ENCODE peak calls at places on chromosome 21, in four cellular contexts. G, H, X and C are unnamed samples.
A peak's percentile ranks its signal among the peaks of the same experiment; 100 is the strongest.

GRCh38 chr21:29849735-29850176 is 90.0 kb downstream of the GRIK1 start:
- DNase-seq in G (peak; percentile 64), H (peak; percentile 76), X (no peak), C (peak; percentile 82)

GRCh38 chr21:33847586-33848251 is 67.9 kb downstream of the ATP5PO start:
- DNase-seq in G (no peak), H (no peak), X (no peak), C (no peak)

GRCh38 chr21:28590722-28591121 is 402.0 kb downstream of the LTN1 start:
- DNase-seq in G (no peak), H (no peak), X (no peak), C (no peak)

GRCh38 chr21:25360593-25360992 is 246.7 kb downstream of the MRPL39 start:
- DNase-seq in G (peak; percentile 40), H (peak; percentile 29), X (no peak), C (no peak)

GRCh38 chr21:37905291-37905690 is 11.0 kb downstream of the KCNJ6 start:
- DNase-seq in G (no peak), H (no peak), X (no peak), C (no peak)

GRCh38 chr21:38236232-38236631 is 20.6 kb upstream of the KCNJ15 start:
- DNase-seq in G (peak; percentile 13), H (peak; percentile 23), X (no peak), C (no peak)

GRCh38 chr21:31351438-31351837 is 7.4 kb upstream of the TIAM1 start:
- DNase-seq in G (peak; percentile 94), H (peak; percentile 68), X (no peak), C (peak; percentile 60)

GRCh38 chr21:16308269-16308668 is 578.5 kb downstream of the USP25 start:
- DNase-seq in G (no peak), H (peak; percentile 58), X (no peak), C (no peak)

GRCh38 chr21:39125752-39126485 is 57.3 kb downstream of the PSMG1 start:
- DNase-seq in G (peak; percentile 83), H (peak; percentile 84), X (peak; percentile 45), C (peak; percentile 83)

GRCh38 chr21:28261291-28261690 is 731.4 kb downstream of the LTN1 start:
- DNase-seq in G (peak; percentile 48), H (peak; percentile 30), X (no peak), C (no peak)

GRCh38 chr21:31624961-31625491 is 34.5 kb upstream of the SOD1 start:
- DNase-seq in G (no peak), H (no peak), X (no peak), C (no peak)

GRCh38 chr21:38333290-38334272 is 76.8 kb downstream of the KCNJ15 start:
- DNase-seq in G (no peak), H (no peak), X (no peak), C (no peak)

GRCh38 chr21:31725202-31725840 is 6.6 kb downstream of the SCAF4 start:
- DNase-seq in G (no peak), H (no peak), X (no peak), C (no peak)

GRCh38 chr21:38165466-38166213 is 91.2 kb upstream of the KCNJ15 start:
- DNase-seq in G (no peak), H (peak; percentile 23), X (no peak), C (peak; percentile 14)

GRCh38 chr21:39911286-39911685 is 44.0 kb downstream of the PCP4 start:
- DNase-seq in G (peak; percentile 12), H (no peak), X (no peak), C (no peak)

GRCh38 chr21:39451332-39452206 is at the start of gene SH3BGR:
- DNase-seq in G (peak; percentile 12), H (peak; percentile 3), X (no peak), C (no peak)

GRCh38 chr21:42845296-42845965 is 33.9 kb downstream of the WDR4 start:
- DNase-seq in G (no peak), H (no peak), X (no peak), C (no peak)

GRCh38 chr21:14600569-14601308 is 54.6 kb upstream of the SAMSN1 start:
- DNase-seq in G (no peak), H (no peak), X (no peak), C (no peak)

GRCh38 chr21:14120091-14120734 is 90.5 kb downstream of the LIPI start:
- DNase-seq in G (peak; percentile 33), H (peak; percentile 60), X (no peak), C (peak; percentile 33)

GRCh38 chr21:46442938-46443337 is 15.8 kb upstream of the DIP2A start:
- DNase-seq in G (no peak), H (no peak), X (no peak), C (no peak)

GRCh38 chr21:38766987-38767722 is 38.6 kb upstream of the ETS2 start:
- DNase-seq in G (no peak), H (no peak), X (no peak), C (no peak)

GRCh38 chr21:15558884-15559283 is 170.9 kb upstream of the USP25 start:
- DNase-seq in G (no peak), H (no peak), X (no peak), C (no peak)

GRCh38 chr21:15841856-15842564 is 112.2 kb downstream of the USP25 start:
- DNase-seq in G (peak; percentile 74), H (peak; percentile 71), X (no peak), C (no peak)

GRCh38 chr21:41378849-41379248 is 17.0 kb downstream of the MX2 start:
- DNase-seq in G (no peak), H (no peak), X (no peak), C (no peak)
- TF ChIP-seq EZH2phosphoT487 in G (no peak), H (no peak), X (no peak), C (no peak)

GRCh38 chr21:17512245-17513213 is at the start of gene CXADR:
- DNase-seq in G (peak; percentile 81), H (peak; percentile 32), X (peak; percentile 71), C (peak; percentile 97)
- TF ChIP-seq EZH2 in G (no peak), H (no peak), X (no peak), C (no peak)

DNA sequence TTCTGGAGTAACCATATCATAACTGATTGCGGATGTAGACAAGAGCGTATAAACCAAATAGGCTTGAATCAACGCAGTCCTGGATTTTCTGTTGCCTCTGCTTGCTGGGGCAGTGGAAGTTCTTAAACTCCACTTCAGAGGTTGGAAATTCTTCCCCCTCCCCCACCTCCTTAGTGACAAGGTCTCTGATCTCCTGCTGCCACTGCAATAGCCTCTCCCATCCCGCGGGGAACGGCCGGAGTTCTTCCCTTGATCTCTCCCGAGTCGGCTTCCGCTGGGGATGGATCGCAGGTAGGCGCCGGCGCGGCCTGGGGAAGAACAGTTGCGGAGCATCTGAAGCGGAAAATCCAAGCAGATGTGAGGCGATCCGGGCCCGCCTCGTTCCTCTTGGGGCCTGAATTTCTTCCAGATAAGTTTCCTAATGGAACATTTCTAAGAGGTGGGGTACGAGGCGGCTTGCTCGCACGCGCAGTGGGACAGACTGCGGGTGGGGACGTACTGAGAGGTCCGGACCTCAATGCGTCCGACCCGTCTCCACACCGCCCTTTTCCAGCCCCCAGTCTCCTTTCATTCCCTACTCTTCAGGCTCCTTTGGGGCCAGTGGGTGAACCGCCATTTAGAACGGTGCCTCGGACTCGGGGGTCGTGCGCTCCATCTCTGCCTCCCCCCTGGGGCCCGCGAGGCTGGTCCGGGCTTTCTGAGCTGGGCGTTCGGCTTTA is 3.1 kb upstream of the SIM2 start:
- DNase-seq in G (no peak), H (no peak), X (no peak), C (no peak)
- H3K4me3 ChIP-seq in G (no peak overlapping the region), H (no peak overlapping the region), X (no peak overlapping the region), C (no peak overlapping the region)

GRCh38 chr21:45341261-45341660 is 53.6 kb upstream of the POFUT2 start:
- DNase-seq in G (no peak), H (no peak), X (no peak), C (no peak)

GRCh38 chr21:45340515-45340914 is 52.8 kb upstream of the POFUT2 start:
- DNase-seq in G (no peak), H (no peak), X (no peak), C (no peak)

GRCh38 chr21:45343891-45344290 is 56.2 kb upstream of the POFUT2 start:
- DNase-seq in G (no peak), H (no peak), X (no peak), C (no peak)

GRCh38 chr21:45339430-45340405 is 52.0 kb upstream of the POFUT2 start:
- DNase-seq in G (no peak), H (no peak), X (no peak), C (no peak)

DNA sequence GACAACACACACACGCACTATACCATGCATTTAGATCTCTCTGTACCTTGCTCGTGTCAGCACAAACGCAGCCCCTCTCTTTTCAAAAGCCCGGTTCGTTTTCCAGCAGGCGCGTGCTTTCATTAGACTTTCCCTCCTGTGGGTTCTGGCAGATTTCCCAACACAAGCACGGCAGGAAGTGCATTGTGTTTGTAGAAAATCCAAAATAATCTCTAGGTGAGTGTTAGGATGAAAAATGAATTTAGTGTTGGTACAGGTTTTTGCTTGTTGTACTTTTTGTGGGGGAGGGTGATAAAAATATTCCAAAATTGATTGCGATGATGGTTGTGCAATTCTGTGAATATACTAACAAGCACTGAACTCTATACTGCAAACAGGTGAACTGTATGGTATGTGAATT is 54.1 kb upstream of the POFUT2 start:
- DNase-seq in G (peak; percentile 47), H (no peak), X (no peak), C (no peak)
- TF ChIP-seq EZH2phosphoT487 in G (no peak), H (no peak), X (no peak), C (no peak)